ENCODE peak calls at places on chromosomes 3 and 15, in eight cellular contexts. X is CD8-positive, alpha-beta T cell; P is sigmoid colon; W is LoVo; H is activated CD4-positive, alpha-beta T cell treated with anti-CD3 and anti-CD28 coated beads, Interleukin-2, amount 10 ng/mL, durations not matched to agents 7 days and 5 days; R is stimulated activated CD4-positive, alpha-beta T cell treated with anti-CD3 and anti-CD28 coated beads, Interleukin-4, amount 100 ng/mL, for 48 hours; L is activated CD8-positive, alpha-beta T cell treated with anti-CD3 and anti-CD28 coated beads for 36 hours; T is fibroblast of lung. S is an unnamed sample.

GRCh38 chr15:99863527-99864198 is 130.4 kb upstream of the LYSMD4 start:
- DNase-seq in X (no peak), P (no peak), W (no peak), H (no peak), R (no peak), L (no peak), T (peak; percentile 14), S (no peak)

GRCh38 chr3:38307599-38307998 is 25.5 kb downstream of the SLC22A14 start:
- DNase-seq in X (no peak), P (no peak), W (no peak), H (no peak), R (no peak), L (no peak), T (no peak), S (no peak)

GRCh38 chr3:173513123-173513522 is 115.6 kb downstream of the NLGN1 start:
- DNase-seq in X (no peak), P (no peak), W (no peak), H (no peak), R (no peak), L (no peak), T (peak; percentile 11), S (no peak)

GRCh38 chr3:42663581-42664442 is 10.3 kb downstream of the ZBTB47 start:
- DNase-seq in X (no peak), P (peak; percentile 63), W (no peak), H (no peak), R (no peak), L (no peak), T (no peak), S (no peak)

GRCh38 chr3:49785565-49786356 is 581 bp downstream of the IP6K1 start:
- DNase-seq in X (no peak), P (peak; percentile 76), W (peak; percentile 18), H (peak; percentile 36), R (no peak), L (peak; percentile 47), T (peak; percentile 46), S (peak; percentile 41)

GRCh38 chr15:63382966-63383710 is 1.5 kb upstream of the CA12 start:
- DNase-seq in X (no peak), P (no peak), W (no peak), H (no peak), R (no peak), L (no peak), T (peak; percentile 43), S (peak; percentile 49)

GRCh38 chr3:45817788-45818523 is 21.6 kb upstream of the SLC6A20 start:
- DNase-seq in X (no peak), P (peak; percentile 91), W (peak; percentile 93), H (no peak), R (no peak), L (peak; percentile 14), T (peak; percentile 99), S (peak; percentile 90)

GRCh38 chr3:178930116-178930515 is 141.5 kb downstream of the ZMAT3 start:
- DNase-seq in X (no peak), P (no peak), W (no peak), H (no peak), R (no peak), L (no peak), T (no peak), S (no peak)

GRCh38 chr3:58184309-58184981 is 26.3 kb downstream of the DNASE1L3 start:
- DNase-seq in X (no peak), P (no peak), W (no peak), H (no peak), R (no peak), L (no peak), T (no peak), S (no peak)

GRCh38 chr15:75718326-75718725 is 5.7 kb upstream of the CSPG4 start:
- DNase-seq in X (no peak), P (no peak), W (peak; percentile 24), H (no peak), R (no peak), L (no peak), T (peak; percentile 58), S (peak; percentile 72)

GRCh38 chr15:93072440-93073394 is 16.3 kb downstream of the RGMA start:
- DNase-seq in X (no peak), P (peak; percentile 94), W (no peak), H (no peak), R (no peak), L (no peak), T (peak; percentile 71), S (peak; percentile 81)

GRCh38 chr3:82715091-82715856 is 953.8 kb upstream of the GBE1 start:
- DNase-seq in X (no peak), P (peak; percentile 47), W (no peak), H (no peak), R (no peak), L (no peak), T (no peak), S (no peak)

GRCh38 chr3:186247821-186248814 is 113.9 kb downstream of the DGKG start:
- DNase-seq in X (no peak), P (no peak), W (no peak), H (no peak), R (no peak), L (no peak), T (peak; percentile 40), S (no peak)

GRCh38 chr3:46946856-46947544 is 29.5 kb downstream of the CCDC12 start:
- DNase-seq in X (peak; percentile 68), P (no peak), W (peak; percentile 61), H (peak; percentile 67), R (peak; percentile 51), L (peak; percentile 85), T (peak; percentile 67), S (peak; percentile 34)

GRCh38 chr3:48297111-48297810 is 36.2 kb downstream of the SPINK8 start:
- DNase-seq in X (no peak), P (no peak), W (no peak), H (no peak), R (no peak), L (no peak), T (no peak), S (no peak)

S was measured in cardiac fibroblast.